ENCODE peak calls at places on chromosome 22, in five cellular contexts. T is mesendoderm, K is lower lobe of right lung, X is SJSA1, R is Peyer's patch. F is an unnamed sample.

GRCh38 chr22:20026204-20026908 is 5.4 kb downstream of the TANGO2 start:
- DNase-seq in T (no peak), R (no peak), X (no peak), K (no peak), F (no peak)

GRCh38 chr22:17057959-17058814 is 26.6 kb upstream of the IL17RA start:
- DNase-seq in K (peak; percentile 56), X (peak; percentile 62), T (peak; percentile 71), R (peak; percentile 74), F (peak; percentile 61)

GRCh38 chr22:40654522-40655167 is 18.1 kb upstream of the MRTFA start:
- DNase-seq in R (no peak), K (no peak), X (no peak), T (peak; percentile 52), F (no peak)

GRCh38 chr22:20483771-20484170 is 11.8 kb downstream of the KLHL22 start:
- DNase-seq in R (no peak), X (no peak), K (no peak), T (no peak), F (no peak)

GRCh38 chr22:49746065-49746464 is 81.6 kb downstream of the BRD1 start:
- DNase-seq in T (no peak), X (no peak), K (no peak), R (no peak), F (no peak)

GRCh38 chr22:26512149-26512793 is at the start of gene TFIP11:
- DNase-seq in T (peak; percentile 98), X (peak; percentile 94), R (peak; percentile 98), K (peak; percentile 97), F (peak; percentile 97)

GRCh38 chr22:16586170-16586569 is 6.4 kb downstream of the CCT8L2 start:
- DNase-seq in R (no peak), X (no peak), K (no peak), T (no peak), F (no peak)

GRCh38 chr22:29722151-29722550 is 2.3 kb downstream of the CABP7 start:
- DNase-seq in X (peak; percentile 64), T (no peak), K (no peak), R (no peak), F (no peak)

GRCh38 chr22:16955678-16956210 is 52.3 kb downstream of the GAB4 start:
- DNase-seq in R (no peak), T (no peak), K (no peak), X (peak; percentile 29), F (no peak)

GRCh38 chr22:26975865-26976264 is 318.5 kb downstream of the MIAT start:
- DNase-seq in T (no peak), R (no peak), X (no peak), K (no peak), F (no peak)

GRCh38 chr22:25710501-25710900 is 31.5 kb upstream of the MYO18B start:
- DNase-seq in R (no peak), K (no peak), T (no peak), X (no peak), F (no peak)

GRCh38 chr22:43228330-43228729 is 41.4 kb upstream of the TTLL12 start:
- DNase-seq in X (peak; percentile 60), T (peak; percentile 74), K (no peak), R (no peak), F (peak; percentile 28)

GRCh38 chr22:45581549-45582080 is 78.9 kb downstream of the FBLN1 start:
- DNase-seq in R (no peak), K (peak; percentile 35), T (no peak), X (no peak), F (no peak)

GRCh38 chr22:19691721-19692341 is 22.5 kb upstream of the SEPTIN5 start:
- DNase-seq in R (peak; percentile 45), T (peak; percentile 83), K (no peak), X (peak; percentile 83), F (no peak)

GRCh38 chr22:23230348-23231068 is 50.2 kb downstream of the BCR start:
- DNase-seq in T (peak; percentile 88), X (no peak), R (no peak), K (peak; percentile 16), F (no peak)

GRCh38 chr22:23227380-23227779 is 47.1 kb downstream of the BCR start:
- DNase-seq in X (no peak), T (no peak), K (peak; percentile 1), R (no peak), F (no peak)

GRCh38 chr22:23226497-23226850 is 46.2 kb downstream of the BCR start:
- DNase-seq in K (peak; percentile 13), X (no peak), T (no peak), R (no peak), F (no peak)

GRCh38 chr22:23229646-23230045 is 49.3 kb downstream of the BCR start:
- DNase-seq in X (no peak), K (peak; percentile 2), T (no peak), R (no peak), F (no peak)

DNA sequence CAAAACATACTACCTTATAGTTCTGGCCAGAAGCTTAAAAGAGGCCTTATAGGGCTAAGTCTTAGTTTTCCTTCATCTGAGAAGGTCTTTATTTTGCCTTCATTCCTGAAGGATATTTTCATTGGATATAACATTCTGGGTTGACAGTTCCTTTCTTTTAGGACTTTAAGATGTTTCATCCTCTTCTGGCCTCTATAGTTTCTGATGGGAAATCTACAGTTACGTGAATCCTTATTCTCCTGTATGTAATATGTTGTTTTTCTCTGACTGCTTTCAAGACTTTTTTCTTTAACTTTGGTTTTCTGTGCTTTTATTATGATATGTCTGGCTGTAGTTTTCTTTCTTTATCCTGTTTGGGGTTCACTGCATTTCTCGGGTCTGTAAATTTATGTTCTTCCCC is 48.2 kb downstream of the BCR start:
- DNase-seq in X (no peak), T (no peak), K (no peak), R (no peak), F (no peak)
- H3K36me3 ChIP-seq in X (peaks cover 5% of the 10 kb centered on the region), T (no peaks in the 10 kb centered on the region), K (no peaks in the 10 kb centered on the region), R (no peaks in the 10 kb centered on the region), F (no peaks in the 10 kb centered on the region)

DNA sequence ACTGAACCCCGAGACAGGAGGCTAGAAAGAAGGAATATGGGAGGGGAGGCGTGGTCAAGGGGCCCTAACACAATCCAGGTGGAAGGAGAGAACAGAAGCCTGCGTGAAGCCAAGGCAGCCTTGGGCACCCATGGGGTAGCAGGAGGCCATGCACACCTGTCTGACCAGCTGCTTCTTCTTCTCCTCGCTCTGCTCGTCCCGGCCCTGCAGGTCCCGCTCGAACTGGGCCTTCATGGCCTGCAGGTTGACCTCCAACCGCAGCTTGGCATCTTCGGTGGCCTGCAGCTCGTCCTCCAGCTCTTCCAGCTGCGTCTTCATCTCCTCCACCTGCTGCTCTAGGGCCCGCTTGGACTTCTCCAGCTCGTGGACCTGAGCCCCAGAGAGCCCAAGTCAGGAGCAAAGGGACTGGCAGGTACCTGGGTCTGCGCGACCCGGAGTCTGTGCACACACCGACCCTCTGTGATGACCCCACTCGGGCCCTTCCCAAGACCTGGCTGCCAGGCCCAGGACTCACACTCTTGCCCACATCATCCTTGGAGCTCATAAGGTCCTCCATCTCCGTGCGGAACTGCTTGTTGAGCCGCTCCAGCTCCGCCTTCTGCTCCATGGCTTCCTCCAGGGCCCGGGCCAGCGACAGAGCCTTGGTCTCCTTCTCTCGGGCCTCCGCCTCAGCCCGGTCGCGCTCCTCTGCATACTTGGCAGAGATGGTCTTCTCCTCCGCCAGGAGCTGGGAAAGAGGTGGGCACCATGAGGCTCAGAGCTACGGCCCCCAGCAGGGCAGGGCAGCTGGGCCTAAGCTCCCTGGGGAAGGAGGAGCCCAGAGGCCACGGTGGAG is 35.9 kb downstream of the APOL1 start:
- DNase-seq in R (no peak), K (peak; percentile 49), X (no peak), T (no peak), F (no peak)
- H3K36me3 ChIP-seq in R (peaks cover 5% of the 10 kb centered on the region), K (peaks cover 92% of the 10 kb centered on the region), X (peaks cover 89% of the 10 kb centered on the region), T (peaks cover 46% of the 10 kb centered on the region), F (peaks cover 72% of the 10 kb centered on the region)

DNA sequence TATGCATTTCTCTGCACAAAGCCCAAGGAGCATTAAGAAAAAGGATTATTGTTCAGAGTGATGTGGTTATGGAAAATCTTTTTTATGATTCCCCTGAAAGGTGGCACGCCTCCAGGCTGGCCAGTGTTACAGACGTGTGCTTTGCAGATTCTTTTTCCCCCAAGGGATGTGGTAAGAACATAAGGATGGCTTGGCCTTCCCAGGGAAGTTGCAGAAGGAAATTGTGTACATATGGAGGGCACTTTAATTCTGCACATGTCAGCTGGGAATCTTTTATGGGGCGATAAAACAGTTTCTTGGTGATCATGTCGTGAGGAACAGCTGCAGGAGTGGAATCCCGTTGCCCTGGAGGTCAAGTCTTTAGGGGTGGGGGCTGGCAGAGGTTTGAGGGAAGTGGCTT is 9.7 kb downstream of the SMARCB1 start:
- DNase-seq in T (no peak), K (peak; percentile 9), X (no peak), R (no peak), F (no peak)
- H3K36me3 ChIP-seq in T (peaks cover 20% of the 10 kb centered on the region), K (peaks cover 90% of the 10 kb centered on the region), X (peaks cover 82% of the 10 kb centered on the region), R (peaks cover 2% of the 10 kb centered on the region), F (peaks cover 26% of the 10 kb centered on the region)

GRCh38 chr22:44396727-44397722 is 84.3 kb upstream of the SHISAL1 start:
- DNase-seq in X (peak; percentile 33), K (peak; percentile 30), T (no peak), R (peak; percentile 25), F (no peak)
- H3K36me3 ChIP-seq in X (no peaks in the 10 kb centered on the region), K (no peaks in the 10 kb centered on the region), T (no peaks in the 10 kb centered on the region), R (no peaks in the 10 kb centered on the region), F (no peaks in the 10 kb centered on the region)

GRCh38 chr22:31288496-31289235 is 3.6 kb downstream of the PIK3IP1 start:
- DNase-seq in X (no peak), R (no peak), T (no peak), K (no peak), F (no peak)
- H3K36me3 ChIP-seq in X (no peaks in the 10 kb centered on the region), R (no peaks in the 10 kb centered on the region), T (no peaks in the 10 kb centered on the region), K (peaks cover 58% of the 10 kb centered on the region), F (no peaks in the 10 kb centered on the region)